ENCODE peak calls at places on chromosome 5, in five cellular contexts. F is foreskin fibroblast, Y is transverse colon, L is Peyer's patch, E is AG10803. K is an unnamed sample.

GRCh38 chr5:157626831-157627230 is 25.4 kb downstream of the SOX30 start:
- DNase-seq in L (no peak), E (no peak), F (no peak), Y (no peak), K (no peak)

GRCh38 chr5:72487151-72487550 is 20.1 kb downstream of the ZNF366 start:
- DNase-seq in F (no peak), E (no peak), L (no peak), Y (no peak), K (no peak)

GRCh38 chr5:89930591-89931383 is 478.8 kb downstream of the CETN3 start:
- DNase-seq in E (peak), F (peak), Y (no peak), L (no peak), K (peak)

GRCh38 chr5:163760498-163760897 is 255.1 kb downstream of the MAT2B start:
- DNase-seq in L (no peak), Y (no peak), F (peak), E (peak), K (peak)

GRCh38 chr5:119275873-119276214 is 80.0 kb upstream of the TNFAIP8 start:
- DNase-seq in F (no peak), L (peak), Y (peak), E (no peak), K (no peak)

GRCh38 chr5:5767286-5767928 is 344.9 kb downstream of the ICE1 start:
- DNase-seq in Y (no peak), F (no peak), E (no peak), L (no peak), K (no peak)

GRCh38 chr5:137752873-137753226 is 1.3 kb downstream of the HNRNPA0 start:
- DNase-seq in L (no peak), E (peak), F (no peak), Y (peak), K (peak)

GRCh38 chr5:125812631-125813030 is 610.6 kb upstream of the GRAMD2B start:
- DNase-seq in E (no peak), F (no peak), L (no peak), Y (no peak), K (no peak)

GRCh38 chr5:130868186-130868821 is 296.8 kb downstream of the HINT1 start:
- DNase-seq in Y (no peak), E (peak), L (no peak), F (no peak), K (peak)

GRCh38 chr5:157387683-157388093 is 72.3 kb upstream of the NIPAL4 start:
- DNase-seq in L (no peak), E (peak), F (peak), Y (no peak), K (peak)

GRCh38 chr5:128304121-128304520 is 220.6 kb downstream of the SLC12A2 start:
- DNase-seq in E (peak), Y (no peak), F (peak), L (no peak), K (peak)

GRCh38 chr5:5278815-5279381 is 138.8 kb downstream of the ADAMTS16 start:
- DNase-seq in E (no peak), L (no peak), Y (no peak), F (no peak), K (no peak)

GRCh38 chr5:124736111-124736813 is 10.2 kb downstream of the ZNF608 start:
- DNase-seq in E (peak), L (no peak), F (peak), Y (no peak), K (no peak)

GRCh38 chr5:142685418-142686209 is at the start of gene FGF1:
- DNase-seq in L (no peak), E (peak), Y (no peak), F (peak), K (peak)

GRCh38 chr5:57171818-57172465 is 1.9 kb upstream of the GPBP1 start:
- DNase-seq in F (no peak), L (no peak), Y (peak), E (no peak), K (no peak)

GRCh38 chr5:162107591-162107990 is 40.0 kb downstream of the GABRG2 start:
- DNase-seq in E (no peak), Y (no peak), L (no peak), F (no peak), K (no peak)

GRCh38 chr5:38905516-38905915 is 59.7 kb downstream of the OSMR start:
- DNase-seq in E (no peak), Y (no peak), L (no peak), F (peak), K (no peak)

GRCh38 chr5:38896760-38897159 is 50.9 kb downstream of the OSMR start:
- DNase-seq in F (no peak), Y (no peak), E (no peak), L (no peak), K (no peak)

GRCh38 chr5:38899936-38900335 is 54.1 kb downstream of the OSMR start:
- DNase-seq in Y (no peak), E (no peak), L (no peak), F (no peak), K (no peak)
- TF ChIP-seq CTCF in Y (no peak), E (no peak), L (no peak), F (no peak), K (no peak)

GRCh38 chr5:141615991-141616715 is 2.6 kb downstream of the DIAPH1 start:
- DNase-seq in E (no peak), L (no peak), Y (no peak), F (no peak), K (no peak)
- H3K4me3 ChIP-seq in E (no peak), L (no peak), Y (no peak), F (no peak), K (no peak)

DNA sequence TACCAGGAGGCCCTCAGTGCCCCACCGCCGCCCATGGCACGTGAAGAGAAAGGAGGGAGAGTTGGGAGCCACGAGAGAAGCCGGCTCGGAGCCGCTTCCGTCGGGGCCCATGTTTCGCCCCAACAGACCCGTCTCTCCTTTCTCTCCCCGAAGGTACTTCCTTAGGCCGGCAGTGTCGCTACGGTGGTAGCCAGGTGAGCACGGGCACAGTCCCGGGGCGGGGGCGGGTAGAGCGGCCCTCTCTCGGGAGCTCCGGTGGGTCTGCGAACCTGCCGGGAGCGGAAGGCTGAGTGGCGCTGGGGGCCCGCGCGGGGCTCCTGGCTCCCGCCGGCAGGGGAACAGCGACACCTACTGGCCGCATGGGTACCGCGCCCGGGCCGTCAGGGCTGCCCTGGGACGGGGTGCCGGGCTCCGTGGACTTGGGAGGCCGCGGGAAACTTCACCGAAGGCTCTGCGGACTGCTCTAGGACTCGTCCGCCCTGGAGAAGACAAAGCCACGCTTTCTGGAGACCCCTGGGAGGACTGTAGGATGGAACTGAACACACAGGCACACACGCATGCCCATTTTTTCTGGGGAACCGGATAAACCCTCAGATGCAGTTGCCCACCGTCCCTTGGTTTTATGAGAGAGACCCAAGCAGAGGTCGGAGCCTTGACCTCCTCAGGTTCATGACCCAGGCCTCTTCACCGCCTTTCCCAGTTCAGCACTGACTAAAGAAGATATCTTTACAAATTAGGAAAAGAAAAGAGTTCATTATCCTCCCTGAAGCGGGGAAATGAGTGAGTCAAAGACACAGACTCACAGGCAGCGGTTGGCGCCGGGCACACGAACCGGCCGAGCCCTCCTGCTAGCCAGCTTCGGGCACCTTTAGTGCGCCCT is 202.5 kb downstream of the MEF2C start:
- DNase-seq in E (peak), F (no peak), L (peak), Y (peak), K (peak)
- TF ChIP-seq CTCF in E (peak), F (peak), L (peak), Y (peak), K (peak)

GRCh38 chr5:173323799-173324114 is 4.5 kb downstream of the STC2 start:
- DNase-seq in F (no peak), E (no peak), Y (no peak), L (no peak), K (no peak)
- H3K4me3 ChIP-seq in F (peak), E (peak), Y (no peak), L (no peak), K (peak)

GRCh38 chr5:134112726-134113571 is 1.5 kb upstream of the TCF7 start:
- DNase-seq in F (no peak), L (no peak), E (no peak), Y (no peak), K (no peak)

GRCh38 chr5:134113572-134113907 is 941 bp upstream of the TCF7 start:
- DNase-seq in E (no peak), F (no peak), Y (no peak), L (no peak), K (no peak)

GRCh38 chr5:134111741-134112647 is 2.5 kb upstream of the TCF7 start:
- DNase-seq in F (peak), L (no peak), E (no peak), Y (no peak), K (no peak)

GRCh38 chr5:134106991-134107701 is 7.3 kb upstream of the TCF7 start:
- DNase-seq in L (no peak), F (no peak), Y (no peak), E (no peak), K (no peak)

DNA sequence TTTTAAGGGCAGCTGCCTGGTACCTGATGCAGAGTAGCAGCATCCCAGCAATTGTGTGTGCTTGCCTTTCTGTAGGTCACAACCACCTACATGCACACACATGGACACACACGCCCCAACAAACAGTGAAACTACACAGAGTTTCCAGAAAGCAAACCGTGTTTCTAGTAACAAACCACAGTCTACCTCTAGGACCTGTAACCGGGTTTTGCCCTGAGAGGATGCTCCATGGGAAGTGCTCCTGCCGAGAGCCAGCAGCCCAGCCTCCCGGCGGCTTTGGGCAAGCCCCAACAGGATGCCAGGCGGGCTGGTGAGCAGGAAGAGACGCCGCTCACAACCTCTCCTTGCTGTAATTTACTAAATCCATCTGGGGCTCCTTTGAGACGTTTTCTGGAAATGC is 4.1 kb upstream of the TCF7 start:
- DNase-seq in L (no peak), F (no peak), Y (no peak), E (no peak), K (no peak)
- TF ChIP-seq CTCF in L (no peak), F (no peak), Y (no peak), E (no peak), K (no peak)

GRCh38 chr5:51383494-51384081 is 340 bp downstream of the ISL1 start:
- DNase-seq in Y (no peak), E (no peak), L (no peak), F (no peak), K (no peak)

GRCh38 chr5:51384281-51384840 is 1.1 kb downstream of the ISL1 start:
- DNase-seq in L (no peak), F (no peak), E (no peak), Y (no peak), K (no peak)

GRCh38 chr5:51382508-51382758 is 815 bp upstream of the ISL1 start:
- DNase-seq in F (no peak), E (no peak), L (no peak), Y (no peak), K (no peak)

GRCh38 chr5:51381801-51382507 is 1.3 kb upstream of the ISL1 start:
- DNase-seq in F (no peak), L (no peak), Y (no peak), E (no peak), K (no peak)

DNA sequence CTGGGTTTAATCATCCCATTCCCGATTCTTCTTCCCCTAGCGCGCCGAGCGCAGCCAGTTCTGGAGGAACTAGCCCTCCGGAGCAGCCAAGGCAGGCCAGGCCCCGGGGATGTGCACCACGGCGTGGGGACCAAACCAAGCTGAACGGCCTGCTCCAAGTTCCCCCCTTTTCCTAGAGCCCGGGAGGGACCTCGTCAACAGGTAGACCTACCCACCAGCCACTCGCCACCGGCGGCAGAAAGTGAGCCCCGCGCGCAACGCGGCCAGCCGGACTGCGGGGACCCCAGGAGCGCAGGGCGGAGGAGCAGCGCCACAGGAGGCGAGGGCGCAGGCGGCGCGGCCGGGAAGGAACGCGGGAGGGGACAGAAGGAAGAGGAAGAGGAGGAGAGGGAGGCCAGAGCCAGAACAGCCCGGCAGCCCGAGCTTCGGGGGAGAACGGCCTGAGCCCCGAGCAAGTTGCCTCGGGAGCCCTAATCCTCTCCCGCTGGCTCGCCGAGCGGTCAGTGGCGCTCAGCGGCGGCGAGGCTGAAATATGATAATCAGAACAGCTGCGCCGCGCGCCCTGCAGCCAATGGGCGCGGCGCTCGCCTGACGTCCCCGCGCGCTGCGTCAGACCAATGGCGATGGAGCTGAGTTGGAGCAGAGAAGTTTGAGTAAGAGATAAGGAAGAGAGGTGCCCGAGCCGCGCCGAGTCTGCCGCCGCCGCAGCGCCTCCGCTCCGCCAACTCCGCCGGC is at the start of gene ISL1:
- DNase-seq in E (peak), L (no peak), Y (peak), F (peak), K (peak)
- H3K4me3 ChIP-seq in E (peak), L (peak), Y (peak), F (peak), K (peak)

DNA sequence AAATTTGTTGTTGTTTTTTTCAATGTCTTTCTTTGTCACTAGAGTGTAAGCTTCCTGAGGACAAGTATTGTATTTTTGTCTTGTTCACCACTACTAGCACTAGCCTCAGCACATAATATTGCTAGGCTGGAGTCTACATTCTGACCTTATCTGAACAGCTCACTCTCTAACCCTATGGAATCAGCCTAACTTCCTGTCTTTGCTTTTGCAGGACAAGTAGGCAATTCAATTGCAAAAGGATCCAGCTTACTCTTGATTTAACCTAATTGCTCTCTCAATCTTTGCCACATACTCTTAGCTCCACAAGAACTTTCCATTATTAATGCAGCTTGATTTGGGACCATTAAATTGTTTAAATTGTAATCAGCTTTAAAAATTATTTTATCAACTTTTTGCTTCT is 308.5 kb downstream of the MAN2A1 start:
- DNase-seq in E (no peak), L (no peak), Y (no peak), F (no peak), K (no peak)
- TF ChIP-seq CTCF in E (no peak), L (no peak), Y (no peak), F (no peak), K (no peak)

GRCh38 chr5:17374973-17375844 is 122.8 kb upstream of the TAF11L2 start:
- DNase-seq in L (no peak), F (no peak), Y (no peak), E (no peak), K (peak)
- H3K4me3 ChIP-seq in L (no peak), F (no peak), Y (no peak), E (no peak), K (no peak)

K was measured in cardiac fibroblast.